ENCODE peak calls at places on chromosomes 2 and 18, in four cellular contexts. G, I, L and C are unnamed samples.
A peak's percentile ranks its signal among the peaks of the same experiment; 100 is the strongest.

GRCh38 chr2:137173514-137173913 is 408.2 kb downstream of the THSD7B start:
- DNase-seq in G (no peak), I (no peak), L (peak; percentile 14), C (peak; percentile 10)

GRCh38 chr2:109331864-109332848 is 203.2 kb downstream of the SH3RF3 start:
- DNase-seq in G (peak; percentile 22), I (peak; percentile 55), L (peak; percentile 21), C (peak; percentile 94)

GRCh38 chr2:10286216-10287037 is 16.3 kb upstream of the HPCAL1 start:
- DNase-seq in G (no peak), I (peak; percentile 93), L (no peak), C (no peak)

GRCh38 chr2:61210332-61210981 is 48.5 kb downstream of the C2orf74 start:
- DNase-seq in G (peak; percentile 25), I (no peak), L (peak; percentile 34), C (peak; percentile 40)

GRCh38 chr18:45844938-45845337 is 19.5 kb downstream of the SIGLEC15 start:
- DNase-seq in G (no peak), I (no peak), L (no peak), C (no peak)

GRCh38 chr2:148560501-148560900 is 84.0 kb upstream of the EPC2 start:
- DNase-seq in G (no peak), I (peak; percentile 36), L (no peak), C (no peak)

GRCh38 chr2:128440666-128441340 is 122.1 kb upstream of the HS6ST1 start:
- DNase-seq in G (no peak), I (peak; percentile 62), L (no peak), C (no peak)

GRCh38 chr2:64543006-64543697 is 19.0 kb downstream of the AFTPH start:
- DNase-seq in G (no peak), I (no peak), L (peak; percentile 44), C (no peak)

GRCh38 chr2:40095003-40095402 is 315.9 kb upstream of the THUMPD2 start:
- DNase-seq in G (no peak), I (no peak), L (no peak), C (no peak)

GRCh38 chr18:72811047-72811446 is 56.7 kb downstream of the NETO1 start:
- DNase-seq in G (no peak), I (no peak), L (no peak), C (no peak)

GRCh38 chr2:43539991-43540860 is 55.6 kb downstream of the THADA start:
- DNase-seq in G (peak; percentile 22), I (no peak), L (no peak), C (peak; percentile 65)

GRCh38 chr2:68411397-68412126 is 46.5 kb downstream of the PLEK start:
- DNase-seq in G (no peak), I (no peak), L (no peak), C (peak; percentile 97)

GRCh38 chr18:1528964-1529509 is 624.4 kb downstream of the ADCYAP1 start:
- DNase-seq in G (no peak), I (no peak), L (no peak), C (no peak)

GRCh38 chr2:198517961-198518360 is 713.6 kb downstream of the PLCL1 start:
- DNase-seq in G (no peak), I (no peak), L (no peak), C (no peak)
- H3K4me3 ChIP-seq in G (no peak overlapping the region), I (no peak overlapping the region), L (no peak overlapping the region), C (no peak overlapping the region)

GRCh38 chr2:237546040-237546875 is 20.1 kb upstream of the PRLH start:
- DNase-seq in G (no peak), I (no peak), L (no peak), C (no peak)
- TF ChIP-seq MAX in G (no peak), I (no peak), L (no peak), C (no peak)

GRCh38 chr2:74924463-74925265 is 33.8 kb upstream of the POLE4 start:
- DNase-seq in G (no peak), I (no peak), L (peak; percentile 68), C (no peak)

GRCh38 chr2:74925361-74925786 is 33.1 kb upstream of the POLE4 start:
- DNase-seq in G (no peak), I (no peak), L (peak; percentile 34), C (no peak)

GRCh38 chr2:74921236-74921736 is 37.2 kb upstream of the POLE4 start:
- DNase-seq in G (no peak), I (no peak), L (peak; percentile 20), C (peak; percentile 35)

GRCh38 chr2:74919827-74920226 is 38.6 kb upstream of the POLE4 start:
- DNase-seq in G (peak; percentile 82), I (peak; percentile 86), L (peak; percentile 31), C (peak; percentile 68)

DNA sequence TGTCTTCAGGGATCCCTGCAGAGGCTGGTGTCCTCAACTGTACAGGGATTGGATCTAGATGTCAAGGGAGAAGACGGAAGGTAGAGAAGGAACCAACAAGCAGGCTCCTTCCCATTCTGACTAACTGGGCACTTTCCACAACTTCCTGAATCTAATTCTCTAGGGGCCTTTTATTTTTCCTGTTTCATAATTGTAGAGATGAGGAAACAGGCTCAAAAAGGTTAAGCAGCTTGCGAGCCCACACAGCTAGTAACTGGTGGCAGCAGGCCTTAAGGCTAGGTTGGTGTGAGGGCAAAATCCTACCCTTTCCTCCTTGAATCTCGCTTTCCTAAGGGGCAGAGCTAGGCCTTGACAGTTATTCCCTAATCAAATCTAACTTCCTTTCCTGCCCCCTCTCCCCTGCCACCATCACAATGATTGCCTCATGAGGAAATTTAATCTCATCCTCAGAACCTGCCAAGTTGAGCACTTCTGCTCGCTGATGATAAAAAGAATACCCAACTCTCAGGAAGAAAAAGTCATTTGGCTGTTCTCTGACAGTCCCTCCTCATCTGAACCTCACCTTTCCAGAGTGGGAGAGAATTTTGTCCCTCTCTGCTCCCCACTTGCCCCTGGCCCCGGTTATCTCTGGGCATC is 35.7 kb upstream of the POLE4 start:
- DNase-seq in G (no peak), I (no peak), L (no peak), C (peak; percentile 91)
- H3K4me3 ChIP-seq in G (no peak overlapping the region), I (no peak overlapping the region), L (no peak overlapping the region), C (no peak overlapping the region)

DNA sequence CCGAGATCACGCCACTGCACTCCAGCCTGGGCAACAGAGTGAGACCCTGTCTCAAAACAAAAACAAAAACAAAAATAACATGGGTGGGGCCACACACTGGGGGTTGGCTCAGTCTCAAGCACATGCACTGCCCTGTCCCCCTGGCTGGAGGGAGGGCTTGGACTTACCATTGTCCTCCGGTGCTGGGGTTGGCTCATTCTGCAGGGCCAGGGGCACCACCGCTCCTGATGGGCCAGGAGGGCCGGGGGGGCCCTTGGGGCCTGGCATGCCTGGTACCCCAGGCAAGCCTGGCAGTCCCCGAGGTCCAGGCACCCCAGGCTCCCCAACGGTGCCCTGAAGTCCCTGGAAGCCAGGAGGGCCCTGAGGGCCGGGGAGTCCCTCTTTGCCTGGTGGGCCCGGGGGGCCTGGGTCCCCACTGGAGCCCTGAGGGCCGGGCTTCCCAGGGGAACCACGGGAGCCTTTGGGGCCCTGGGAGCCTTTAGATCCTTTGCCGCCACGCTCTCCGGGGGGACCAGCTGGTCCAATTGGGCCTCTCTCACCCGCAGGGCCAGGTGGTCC is 66.8 kb upstream of the THOC1 start:
- DNase-seq in G (no peak), I (no peak), L (no peak), C (no peak)
- TF ChIP-seq MAX in G (no peak), I (no peak), L (no peak), C (no peak)

DNA sequence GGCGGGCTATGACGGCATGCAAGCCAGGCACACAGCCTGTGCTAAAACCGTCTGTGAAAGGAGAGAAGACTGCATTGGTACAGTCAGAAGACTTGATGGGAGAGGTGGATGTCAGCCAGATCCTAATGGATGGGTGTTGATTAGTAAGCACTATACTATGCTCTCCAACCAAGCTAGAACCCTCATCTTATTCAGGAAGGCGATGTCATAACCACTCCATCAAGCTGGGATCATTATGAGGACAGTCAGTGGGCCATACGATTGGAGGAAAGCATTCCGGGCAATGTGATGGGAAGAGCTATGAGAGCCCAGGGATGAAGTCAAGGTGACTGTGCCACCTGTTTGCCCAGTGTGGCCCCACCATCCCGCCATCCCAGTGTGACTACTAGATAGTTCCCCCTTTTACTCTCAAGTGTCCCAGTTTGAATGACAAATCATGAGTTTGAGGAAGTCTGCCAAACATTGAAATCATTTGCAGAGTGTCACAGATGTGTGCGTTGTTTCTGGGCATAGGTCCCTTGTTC is 66.4 kb downstream of the MRPS9 start:
- DNase-seq in G (no peak), I (no peak), L (no peak), C (no peak)
- H3K4me3 ChIP-seq in G (no peak overlapping the region), I (no peak overlapping the region), L (no peak overlapping the region), C (no peak overlapping the region)

GRCh38 chr2:36800381-36800780 is 103.9 kb downstream of the VIT start:
- DNase-seq in G (no peak), I (no peak), L (no peak), C (no peak)
- TF ChIP-seq MAX in G (no peak), I (no peak), L (no peak), C (no peak)

GRCh38 chr2:241315879-241316700 is at the start of gene SEPTIN2:
- DNase-seq in G (peak; percentile 36), I (no peak), L (peak; percentile 53), C (no peak)
- H3K4me3 ChIP-seq in G (peak within 1 kb of the TSS; percentile 76), I (peak within 1 kb of the TSS; percentile 96), L (peak within 1 kb of the TSS; percentile 96), C (peak within 1 kb of the TSS; percentile 98)

DNA sequence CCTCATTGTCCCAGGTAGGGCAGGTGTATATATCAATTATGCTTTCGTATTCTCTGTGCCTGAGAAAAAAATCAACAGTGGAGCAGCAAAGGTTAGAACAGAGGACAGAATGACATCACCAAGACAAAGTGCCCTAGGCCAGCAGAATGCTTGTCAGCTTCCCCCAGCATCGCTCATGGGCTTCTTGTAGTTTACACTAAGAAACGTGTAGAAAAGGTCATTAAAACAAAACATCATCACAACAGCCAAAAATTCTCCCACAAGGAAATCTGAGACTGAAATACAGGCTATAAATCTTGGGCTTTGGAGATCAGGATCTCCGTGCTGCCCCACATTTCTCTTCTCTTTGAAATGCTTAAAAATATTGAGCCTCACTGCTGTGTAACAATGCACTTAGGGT is 288.0 kb downstream of the TDRD15 start:
- DNase-seq in G (no peak), I (no peak), L (no peak), C (no peak)
- TF ChIP-seq MAX in G (no peak), I (no peak), L (no peak), C (no peak)

DNA sequence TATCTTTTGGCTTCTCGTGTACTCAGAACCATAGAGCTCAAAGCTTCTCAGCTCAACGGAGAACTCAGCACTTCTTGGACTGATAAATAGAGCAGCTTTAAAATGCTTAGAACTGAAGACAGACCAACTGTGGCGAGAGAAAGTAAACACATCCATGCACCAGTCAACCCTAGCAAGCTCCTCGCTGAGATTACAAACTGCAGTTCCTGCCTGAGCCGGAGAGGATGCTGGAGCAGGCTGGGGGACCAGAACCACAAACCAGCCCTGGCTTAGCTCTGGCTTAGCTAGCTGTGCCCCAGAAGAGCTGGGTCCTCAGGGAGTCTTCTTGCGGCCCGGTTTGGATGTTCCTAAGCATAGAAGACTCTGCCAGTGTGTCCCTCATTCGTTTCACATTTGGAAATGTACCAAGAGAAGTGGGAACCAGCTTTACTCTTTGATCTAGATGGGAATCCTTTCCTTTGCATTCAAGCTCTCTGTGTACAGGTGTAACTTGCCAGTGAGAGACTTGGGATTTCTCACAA is 5.6 kb downstream of the PAX8 start:
- DNase-seq in G (peak; percentile 68), I (peak; percentile 38), L (peak; percentile 28), C (no peak)
- H3K4me3 ChIP-seq in G (no peak overlapping the region), I (no peak overlapping the region), L (no peak overlapping the region), C (no peak overlapping the region)